ENCODE peak calls at places on chromosomes 12 and 14, in four cellular contexts. U, A, Y and P are unnamed samples.

GRCh38 chr12:120588948-120589930 is 8.0 kb upstream of the POP5 start:
- DNase-seq in U (no peak), A (no peak), Y (no peak), P (no peak)

GRCh38 chr14:35114036-35114435 is 7.8 kb downstream of the PPP2R3C start:
- DNase-seq in U (no peak), A (no peak), Y (no peak), P (no peak)

GRCh38 chr14:80615831-80616230 is 325.7 kb downstream of the CEP128 start:
- DNase-seq in U (no peak), A (no peak), Y (no peak), P (no peak)

GRCh38 chr12:11787921-11788849 is 138.7 kb downstream of the ETV6 start:
- DNase-seq in U (no peak), A (no peak), Y (no peak), P (no peak)

GRCh38 chr12:66633676-66634075 is 45.2 kb downstream of the GRIP1 start:
- DNase-seq in U (no peak), A (no peak), Y (no peak), P (no peak)

GRCh38 chr12:53976172-53976822 is 1.5 kb upstream of the HOTAIR start:
- DNase-seq in U (no peak), A (no peak), Y (no peak), P (no peak)

GRCh38 chr14:64899958-64900357 is 14.3 kb upstream of the CHURC1 start:
- DNase-seq in U (no peak), A (no peak), Y (no peak), P (no peak)

GRCh38 chr12:110532644-110533043 is 30.5 kb downstream of the RAD9B start:
- DNase-seq in U (no peak), A (no peak), Y (no peak), P (no peak)

GRCh38 chr14:102759416-102759815 is 17.8 kb upstream of the TRAF3 start:
- DNase-seq in U (no peak), A (no peak), Y (no peak), P (no peak)

GRCh38 chr12:91133871-91134270 is 22.6 kb upstream of the LUM start:
- DNase-seq in U (no peak), A (no peak), Y (no peak), P (no peak)

GRCh38 chr12:46455648-46456352 is 83.2 kb upstream of the SLC38A2 start:
- DNase-seq in U (no peak), A (no peak), Y (no peak), P (no peak)

GRCh38 chr12:52277486-52278245 is 3.2 kb downstream of the KRT86 start:
- DNase-seq in U (no peak), A (no peak), Y (no peak), P (no peak)

GRCh38 chr14:49945448-49946319 is 52.8 kb downstream of the ARF6 start:
- DNase-seq in U (no peak), A (no peak), Y (no peak), P (no peak)

GRCh38 chr12:25187781-25188180 is 7.2 kb downstream of the DNAI7 start:
- DNase-seq in U (no peak), A (no peak), Y (no peak), P (no peak)

GRCh38 chr14:55328317-55328716 is 57.1 kb downstream of the FBXO34 start:
- DNase-seq in U (no peak), A (no peak), Y (no peak), P (no peak)

GRCh38 chr12:19639781-19640180 is 200.5 kb downstream of the AEBP2 start:
- DNase-seq in U (no peak), A (no peak), Y (no peak), P (no peak)

GRCh38 chr12:118467576-118467975 is 91.2 kb downstream of the SUDS3 start:
- DNase-seq in U (no peak), A (no peak), Y (no peak), P (no peak)

GRCh38 chr12:108063192-108063591 is 65.9 kb upstream of the WSCD2 start:
- DNase-seq in U (no peak), A (peak), Y (no peak), P (no peak)

GRCh38 chr12:41264281-41264680 is 76.2 kb downstream of the PDZRN4 start:
- DNase-seq in U (no peak), A (no peak), Y (no peak), P (no peak)

GRCh38 chr12:14986449-14986848 is 13.6 kb downstream of the PDE6H start:
- DNase-seq in U (no peak), A (no peak), Y (no peak), P (no peak)

GRCh38 chr12:132402831-132403416 is 73.5 kb upstream of the GALNT9 start:
- DNase-seq in U (no peak), A (no peak), Y (no peak), P (no peak)

GRCh38 chr12:9115731-9116689 is at the start of gene A2M:
- DNase-seq in U (no peak), A (no peak), Y (no peak), P (no peak)

GRCh38 chr12:89252284-89252683 is 100.0 kb downstream of the DUSP6 start:
- DNase-seq in U (no peak), A (no peak), Y (no peak), P (no peak)

GRCh38 chr12:41073633-41074576 is 114.2 kb upstream of the PDZRN4 start:
- DNase-seq in U (no peak), A (no peak), Y (no peak), P (no peak)

GRCh38 chr12:66164349-66164821 is 5.4 kb downstream of the TMBIM4 start:
- DNase-seq in U (no peak), A (no peak), Y (no peak), P (no peak)

GRCh38 chr14:103374121-103374520 is 11.1 kb upstream of the MARK3 start:
- DNase-seq in U (no peak), A (no peak), Y (no peak), P (no peak)

GRCh38 chr12:130954544-130954831 is 781 bp downstream of the ADGRD1 start:
- DNase-seq in U (no peak), A (no peak), Y (no peak), P (no peak)

GRCh38 chr14:63573579-63573978 is 30.4 kb upstream of the PPP2R5E start:
- DNase-seq in U (no peak), A (no peak), Y (no peak), P (no peak)

GRCh38 chr14:96711559-96712267 is 85.5 kb upstream of the VRK1 start:
- DNase-seq in U (no peak), A (no peak), Y (no peak), P (no peak)